ENCODE peak calls at places on chromosomes 4 and X, in four cellular contexts. R, Z, K and D are unnamed samples.

GRCh38 chr4:125198916-125199315 is 115.8 kb upstream of the FAT4 start:
- DNase-seq in R (no peak), Z (no peak), K (peak; percentile 4), D (no peak)

GRCh38 chr4:2934813-2935761 is 28.1 kb downstream of the NOP14 start:
- DNase-seq in R (peak; percentile 99), Z (peak; percentile 95), K (peak; percentile 91), D (peak; percentile 95)

GRCh38 chrX:112734250-112734649 is 54.5 kb upstream of the LHFPL1 start:
- DNase-seq in R (no peak), Z (no peak), K (peak; percentile 1), D (no peak)

GRCh38 chrX:64330284-64330683 is 65.0 kb downstream of the MTMR8 start:
- DNase-seq in R (no peak), Z (no peak), K (no peak), D (no peak)

GRCh38 chrX:97229318-97229717 is 345.6 kb downstream of the RPA4 start:
- DNase-seq in R (no peak), Z (no peak), K (no peak), D (no peak)

GRCh38 chr4:104163820-104164219 is 330.9 kb downstream of the CXXC4 start:
- DNase-seq in R (no peak), Z (no peak), K (no peak), D (no peak)

GRCh38 chr4:25524616-25525146 is 131.0 kb upstream of the SLC34A2 start:
- DNase-seq in R (no peak), Z (no peak), K (no peak), D (no peak)

GRCh38 chrX:11724122-11725017 is 33.7 kb upstream of the MSL3 start:
- DNase-seq in R (no peak), Z (peak; percentile 2), K (peak; percentile 56), D (no peak)

GRCh38 chr4:173591760-173592159 is 61.7 kb upstream of the HAND2 start:
- DNase-seq in R (no peak), Z (no peak), K (no peak), D (no peak)